ENCODE peak calls at places on chromosomes 11 and 22, in eight cellular contexts. One of them, this sample, is unnamed.

GRCh38 chr22:49936018-49936972 is 17.9 kb downstream of the CRELD2 start:
- DNase-seq in GM12864: no peak
- DNase-seq in fibroblast of mammary gland: peak; percentile 88
- DNase-seq in esophagus muscularis mucosa: peak; percentile 98
- DNase-seq in GM23338: peak; percentile 79
- DNase-seq in bronchial epithelial cell: peak; percentile 43
- DNase-seq in dorsolateral prefrontal cortex: peak; percentile 87
- DNase-seq in mucosa of descending colon: peak; percentile 88
- DNase-seq in this sample: peak; percentile 93

GRCh38 chr11:107777094-107777493 is 65.2 kb upstream of the SLN start:
- DNase-seq in GM12864: no peak
- DNase-seq in fibroblast of mammary gland: no peak
- DNase-seq in esophagus muscularis mucosa: no peak
- DNase-seq in GM23338: no peak
- DNase-seq in bronchial epithelial cell: no peak
- DNase-seq in dorsolateral prefrontal cortex: no peak
- DNase-seq in mucosa of descending colon: no peak
- DNase-seq in this sample: no peak

GRCh38 chr11:48033918-48034341 is 53.6 kb downstream of the PTPRJ start:
- DNase-seq in GM12864: no peak
- DNase-seq in fibroblast of mammary gland: no peak
- DNase-seq in esophagus muscularis mucosa: no peak
- DNase-seq in GM23338: no peak
- DNase-seq in bronchial epithelial cell: no peak
- DNase-seq in dorsolateral prefrontal cortex: no peak
- DNase-seq in mucosa of descending colon: no peak
- DNase-seq in this sample: no peak

GRCh38 chr11:34631737-34632104 is 10.8 kb downstream of the EHF start:
- DNase-seq in GM12864: no peak
- DNase-seq in fibroblast of mammary gland: no peak
- DNase-seq in esophagus muscularis mucosa: no peak
- DNase-seq in GM23338: no peak
- DNase-seq in bronchial epithelial cell: no peak
- DNase-seq in dorsolateral prefrontal cortex: no peak
- DNase-seq in mucosa of descending colon: no peak
- DNase-seq in this sample: no peak

GRCh38 chr11:102006835-102007566 is 40.2 kb upstream of the CFAP300 start:
- DNase-seq in GM12864: no peak
- DNase-seq in fibroblast of mammary gland: no peak
- DNase-seq in esophagus muscularis mucosa: no peak
- DNase-seq in GM23338: no peak
- DNase-seq in bronchial epithelial cell: peak; percentile 66
- DNase-seq in dorsolateral prefrontal cortex: no peak
- DNase-seq in mucosa of descending colon: peak; percentile 17
- DNase-seq in this sample: no peak

GRCh38 chr11:1087961-1088926 is 13.6 kb downstream of the MUC2 start:
- DNase-seq in GM12864: no peak
- DNase-seq in fibroblast of mammary gland: no peak
- DNase-seq in esophagus muscularis mucosa: no peak
- DNase-seq in GM23338: peak; percentile 64
- DNase-seq in bronchial epithelial cell: no peak
- DNase-seq in dorsolateral prefrontal cortex: peak; percentile 24
- DNase-seq in mucosa of descending colon: peak; percentile 85
- DNase-seq in this sample: no peak

GRCh38 chr11:36213050-36213840 is 76.0 kb downstream of the COMMD9 start:
- DNase-seq in GM12864: no peak
- DNase-seq in fibroblast of mammary gland: no peak
- DNase-seq in esophagus muscularis mucosa: no peak
- DNase-seq in GM23338: no peak
- DNase-seq in bronchial epithelial cell: no peak
- DNase-seq in dorsolateral prefrontal cortex: no peak
- DNase-seq in mucosa of descending colon: no peak
- DNase-seq in this sample: no peak

GRCh38 chr22:19607198-19608113 is 83.2 kb upstream of the CLDN5 start:
- DNase-seq in GM12864: no peak
- DNase-seq in fibroblast of mammary gland: no peak
- DNase-seq in esophagus muscularis mucosa: no peak
- DNase-seq in GM23338: peak; percentile 53
- DNase-seq in bronchial epithelial cell: peak; percentile 83
- DNase-seq in dorsolateral prefrontal cortex: no peak
- DNase-seq in mucosa of descending colon: peak; percentile 16
- DNase-seq in this sample: no peak

GRCh38 chr11:2305862-2306823 is 4.3 kb downstream of the TSPAN32 start:
- DNase-seq in GM12864: no peak
- DNase-seq in fibroblast of mammary gland: peak; percentile 88
- DNase-seq in esophagus muscularis mucosa: no peak
- DNase-seq in GM23338: no peak
- DNase-seq in bronchial epithelial cell: no peak
- DNase-seq in dorsolateral prefrontal cortex: peak; percentile 46
- DNase-seq in mucosa of descending colon: peak; percentile 56
- DNase-seq in this sample: peak; percentile 92

GRCh38 chr22:43970037-43970747 is 14.9 kb downstream of the SAMM50 start:
- DNase-seq in GM12864: no peak
- DNase-seq in fibroblast of mammary gland: no peak
- DNase-seq in esophagus muscularis mucosa: no peak
- DNase-seq in GM23338: no peak
- DNase-seq in bronchial epithelial cell: no peak
- DNase-seq in dorsolateral prefrontal cortex: no peak
- DNase-seq in mucosa of descending colon: no peak
- DNase-seq in this sample: no peak

GRCh38 chr11:30128269-30128932 is 102.4 kb upstream of the FSHB start:
- DNase-seq in GM12864: peak; percentile 0
- DNase-seq in fibroblast of mammary gland: peak; percentile 82
- DNase-seq in esophagus muscularis mucosa: no peak
- DNase-seq in GM23338: peak; percentile 68
- DNase-seq in bronchial epithelial cell: peak; percentile 46
- DNase-seq in dorsolateral prefrontal cortex: no peak
- DNase-seq in mucosa of descending colon: peak; percentile 9
- DNase-seq in this sample: peak; percentile 1

GRCh38 chr11:6298605-6299004 is 21.7 kb downstream of the CAVIN3 start:
- DNase-seq in GM12864: no peak
- DNase-seq in fibroblast of mammary gland: peak; percentile 12
- DNase-seq in esophagus muscularis mucosa: no peak
- DNase-seq in GM23338: peak; percentile 85
- DNase-seq in bronchial epithelial cell: peak; percentile 38
- DNase-seq in dorsolateral prefrontal cortex: no peak
- DNase-seq in mucosa of descending colon: peak; percentile 51
- DNase-seq in this sample: peak; percentile 62

GRCh38 chr11:113730887-113731726 is 25.0 kb upstream of the TMPRSS5 start:
- DNase-seq in GM12864: no peak
- DNase-seq in fibroblast of mammary gland: peak; percentile 66
- DNase-seq in esophagus muscularis mucosa: no peak
- DNase-seq in GM23338: peak; percentile 72
- DNase-seq in bronchial epithelial cell: peak; percentile 67
- DNase-seq in dorsolateral prefrontal cortex: no peak
- DNase-seq in mucosa of descending colon: peak; percentile 58
- DNase-seq in this sample: peak; percentile 77

GRCh38 chr11:27242591-27242990 is 120.4 kb downstream of the CCDC34 start:
- DNase-seq in GM12864: no peak
- DNase-seq in fibroblast of mammary gland: peak; percentile 78
- DNase-seq in esophagus muscularis mucosa: no peak
- DNase-seq in GM23338: no peak
- DNase-seq in bronchial epithelial cell: no peak
- DNase-seq in dorsolateral prefrontal cortex: no peak
- DNase-seq in mucosa of descending colon: no peak
- DNase-seq in this sample: no peak

GRCh38 chr11:47296045-47296444 is 26.1 kb downstream of the MADD start:
- DNase-seq in GM12864: no peak
- DNase-seq in fibroblast of mammary gland: no peak
- DNase-seq in esophagus muscularis mucosa: no peak
- DNase-seq in GM23338: no peak
- DNase-seq in bronchial epithelial cell: peak; percentile 12
- DNase-seq in dorsolateral prefrontal cortex: no peak
- DNase-seq in mucosa of descending colon: no peak
- DNase-seq in this sample: no peak

GRCh38 chr11:119416606-119417580 is 6.1 kb downstream of the THY1 start:
- DNase-seq in GM12864: no peak
- DNase-seq in fibroblast of mammary gland: peak; percentile 73
- DNase-seq in esophagus muscularis mucosa: no peak
- DNase-seq in GM23338: peak; percentile 68
- DNase-seq in bronchial epithelial cell: no peak
- DNase-seq in dorsolateral prefrontal cortex: peak; percentile 72
- DNase-seq in mucosa of descending colon: no peak
- DNase-seq in this sample: peak; percentile 79

GRCh38 chr22:20464096-20464614 is 26.5 kb upstream of the SCARF2 start:
- DNase-seq in GM12864: no peak
- DNase-seq in fibroblast of mammary gland: no peak
- DNase-seq in esophagus muscularis mucosa: no peak
- DNase-seq in GM23338: no peak
- DNase-seq in bronchial epithelial cell: no peak
- DNase-seq in dorsolateral prefrontal cortex: no peak
- DNase-seq in mucosa of descending colon: no peak
- DNase-seq in this sample: no peak

GRCh38 chr22:39595622-39596182 is 25.1 kb downstream of the CACNA1I start:
- DNase-seq in GM12864: no peak
- DNase-seq in fibroblast of mammary gland: no peak
- DNase-seq in esophagus muscularis mucosa: no peak
- DNase-seq in GM23338: no peak
- DNase-seq in bronchial epithelial cell: no peak
- DNase-seq in dorsolateral prefrontal cortex: no peak
- DNase-seq in mucosa of descending colon: no peak
- DNase-seq in this sample: no peak

GRCh38 chr11:112878228-112878627 is 83.0 kb upstream of the NCAM1 start:
- DNase-seq in GM12864: no peak
- DNase-seq in fibroblast of mammary gland: no peak
- DNase-seq in esophagus muscularis mucosa: no peak
- DNase-seq in GM23338: no peak
- DNase-seq in bronchial epithelial cell: no peak
- DNase-seq in dorsolateral prefrontal cortex: no peak
- DNase-seq in mucosa of descending colon: no peak
- DNase-seq in this sample: no peak

GRCh38 chr22:27581688-27582087 is 219.9 kb downstream of the MN1 start:
- DNase-seq in GM12864: no peak
- DNase-seq in fibroblast of mammary gland: peak; percentile 76
- DNase-seq in esophagus muscularis mucosa: peak; percentile 97
- DNase-seq in GM23338: no peak
- DNase-seq in bronchial epithelial cell: no peak
- DNase-seq in dorsolateral prefrontal cortex: peak; percentile 86
- DNase-seq in mucosa of descending colon: peak; percentile 68
- DNase-seq in this sample: peak; percentile 51

GRCh38 chr11:109859325-109859724 is 233.9 kb upstream of the ZC3H12C start:
- DNase-seq in GM12864: no peak
- DNase-seq in fibroblast of mammary gland: peak; percentile 89
- DNase-seq in esophagus muscularis mucosa: no peak
- DNase-seq in GM23338: no peak
- DNase-seq in bronchial epithelial cell: peak; percentile 77
- DNase-seq in dorsolateral prefrontal cortex: no peak
- DNase-seq in mucosa of descending colon: no peak
- DNase-seq in this sample: peak; percentile 37

GRCh38 chr11:69172674-69173073 is 16.9 kb downstream of the SMIM38 start:
- DNase-seq in GM12864: no peak
- DNase-seq in fibroblast of mammary gland: peak; percentile 10
- DNase-seq in esophagus muscularis mucosa: no peak
- DNase-seq in GM23338: peak; percentile 22
- DNase-seq in bronchial epithelial cell: peak; percentile 20
- DNase-seq in dorsolateral prefrontal cortex: no peak
- DNase-seq in mucosa of descending colon: no peak
- DNase-seq in this sample: no peak

GRCh38 chr22:28772633-28773460 is at the start of gene CCDC117:
- DNase-seq in GM12864: peak; percentile 95
- DNase-seq in fibroblast of mammary gland: peak; percentile 94
- DNase-seq in esophagus muscularis mucosa: peak; percentile 98
- DNase-seq in GM23338: peak; percentile 98
- DNase-seq in bronchial epithelial cell: peak; percentile 88
- DNase-seq in dorsolateral prefrontal cortex: peak; percentile 97
- DNase-seq in mucosa of descending colon: peak; percentile 97
- DNase-seq in this sample: peak; percentile 97
- TF ChIP-seq CTCF in GM12864: peak; percentile 35
- TF ChIP-seq CTCF in fibroblast of mammary gland: no peak
- TF ChIP-seq CTCF in esophagus muscularis mucosa: no peak
- TF ChIP-seq CTCF in GM23338: no peak
- TF ChIP-seq CTCF in bronchial epithelial cell: peak; percentile 36
- TF ChIP-seq CTCF in dorsolateral prefrontal cortex: no peak
- TF ChIP-seq CTCF in mucosa of descending colon: peak; percentile 27
- TF ChIP-seq CTCF in this sample: no peak

DNA sequence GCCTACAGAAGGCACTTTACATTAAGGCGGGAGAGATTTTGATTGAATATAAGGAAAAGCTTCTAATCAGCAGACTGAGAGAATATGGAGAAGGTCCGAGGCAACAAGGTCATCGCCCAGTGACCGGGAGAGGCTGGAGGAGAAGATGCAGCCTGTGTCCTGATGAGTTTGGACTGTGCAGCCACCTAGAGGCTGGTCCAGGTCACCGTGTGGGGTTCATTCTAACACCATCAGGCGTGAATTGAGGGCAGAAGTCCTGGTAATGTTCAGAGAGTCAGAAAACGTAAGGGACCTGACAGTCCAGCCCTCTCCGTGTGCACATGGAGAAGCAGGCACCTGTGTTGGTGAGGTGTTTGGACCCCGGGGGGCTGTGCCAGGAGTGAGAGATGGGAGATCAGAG is 102.7 kb downstream of the FEZ1 start:
- DNase-seq in GM12864: no peak
- DNase-seq in fibroblast of mammary gland: no peak
- DNase-seq in esophagus muscularis mucosa: no peak
- DNase-seq in GM23338: no peak
- DNase-seq in bronchial epithelial cell: no peak
- DNase-seq in dorsolateral prefrontal cortex: no peak
- DNase-seq in mucosa of descending colon: no peak
- DNase-seq in this sample: no peak
- TF ChIP-seq CTCF in GM12864: peak; percentile 22
- TF ChIP-seq CTCF in fibroblast of mammary gland: no peak
- TF ChIP-seq CTCF in esophagus muscularis mucosa: no peak
- TF ChIP-seq CTCF in GM23338: peak; percentile 47
- TF ChIP-seq CTCF in bronchial epithelial cell: no peak
- TF ChIP-seq CTCF in dorsolateral prefrontal cortex: no peak
- TF ChIP-seq CTCF in mucosa of descending colon: no peak
- TF ChIP-seq CTCF in this sample: no peak

DNA sequence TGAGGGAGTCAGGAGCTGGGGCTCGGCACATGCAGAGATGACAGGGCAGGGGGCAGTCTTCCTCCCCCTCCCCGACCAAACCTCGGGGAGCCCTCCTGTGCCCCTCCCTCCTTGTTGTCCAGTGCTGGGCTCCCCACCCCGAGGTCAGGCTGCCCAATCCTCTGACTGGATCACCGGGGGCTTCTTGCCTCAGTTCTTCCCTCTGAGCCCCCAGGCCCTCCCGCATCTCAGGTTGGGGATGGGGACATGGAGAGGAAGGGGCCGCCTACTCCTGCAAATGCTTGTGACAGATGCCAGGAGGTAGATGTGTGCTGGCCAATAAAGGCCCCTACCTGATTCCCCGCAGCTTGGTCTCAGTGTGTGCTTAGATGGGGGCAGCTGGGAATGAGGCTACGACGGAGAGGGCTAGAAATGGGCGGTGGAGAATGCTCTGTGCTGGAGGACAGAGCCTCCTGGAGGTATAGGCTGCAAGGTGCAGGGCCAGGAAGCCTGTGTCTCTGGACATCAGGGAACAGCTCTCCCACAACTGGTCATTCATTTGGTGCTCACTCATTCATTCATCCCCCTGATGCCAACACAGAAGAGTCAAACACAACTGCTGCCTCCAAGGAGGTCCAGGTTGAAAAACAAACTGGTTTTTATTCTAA is 8.4 kb downstream of the RHBDD3 start:
- DNase-seq in GM12864: no peak
- DNase-seq in fibroblast of mammary gland: no peak
- DNase-seq in esophagus muscularis mucosa: no peak
- DNase-seq in GM23338: peak; percentile 68
- DNase-seq in bronchial epithelial cell: no peak
- DNase-seq in dorsolateral prefrontal cortex: no peak
- DNase-seq in mucosa of descending colon: no peak
- DNase-seq in this sample: peak; percentile 18
- TF ChIP-seq CTCF in GM12864: no peak
- TF ChIP-seq CTCF in fibroblast of mammary gland: peak; percentile 3
- TF ChIP-seq CTCF in esophagus muscularis mucosa: no peak
- TF ChIP-seq CTCF in GM23338: peak; percentile 49
- TF ChIP-seq CTCF in bronchial epithelial cell: peak; percentile 9
- TF ChIP-seq CTCF in dorsolateral prefrontal cortex: no peak
- TF ChIP-seq CTCF in mucosa of descending colon: no peak
- TF ChIP-seq CTCF in this sample: no peak

GRCh38 chr11:86115542-86116385 is 46.9 kb upstream of the PICALM start:
- DNase-seq in GM12864: no peak
- DNase-seq in fibroblast of mammary gland: peak; percentile 30
- DNase-seq in esophagus muscularis mucosa: no peak
- DNase-seq in GM23338: no peak
- DNase-seq in bronchial epithelial cell: peak; percentile 66
- DNase-seq in dorsolateral prefrontal cortex: no peak
- DNase-seq in mucosa of descending colon: no peak
- DNase-seq in this sample: peak; percentile 4
- TF ChIP-seq CTCF in GM12864: no peak
- TF ChIP-seq CTCF in fibroblast of mammary gland: peak; percentile 17
- TF ChIP-seq CTCF in esophagus muscularis mucosa: no peak
- TF ChIP-seq CTCF in GM23338: no peak
- TF ChIP-seq CTCF in bronchial epithelial cell: no peak
- TF ChIP-seq CTCF in dorsolateral prefrontal cortex: no peak
- TF ChIP-seq CTCF in mucosa of descending colon: no peak
- TF ChIP-seq CTCF in this sample: no peak

This sample was measured in foreskin fibroblast.